ENCODE peak calls at places on chromosome 12, in eight cellular contexts. Q is transverse colon; S is progenitor cell of endocrine pancreas; O is mammary epithelial cell; C is AG09309; N is CD8-positive, alpha-beta T cell; G is WTC11; V is NB4. U is an unnamed sample.
A peak's percentile ranks its signal among the peaks of the same experiment; 100 is the strongest.

GRCh38 chr12:65695077-65695865 is 129.0 kb upstream of the HMGA2 start:
- DNase-seq in Q (peak; percentile 27), S (no peak), O (peak; percentile 98), C (peak; percentile 91), N (no peak), G (no peak), V (no peak), U (no peak)

GRCh38 chr12:13097526-13097925 is 5.9 kb downstream of the GSG1 start:
- DNase-seq in Q (no peak), S (no peak), O (no peak), C (no peak), N (no peak), G (no peak), V (peak; percentile 55), U (no peak)

GRCh38 chr12:124554429-124555029 is 12.9 kb downstream of the NCOR2 start:
- DNase-seq in Q (no peak), S (no peak), O (no peak), C (no peak), N (no peak), G (no peak), V (no peak), U (no peak)

GRCh38 chr12:48789858-48790326 is 1.0 kb upstream of the ADCY6 start:
- DNase-seq in Q (no peak), S (no peak), O (no peak), C (no peak), N (no peak), G (no peak), V (no peak), U (no peak)

GRCh38 chr12:92551853-92552397 is 150.9 kb upstream of the PLEKHG7 start:
- DNase-seq in Q (no peak), S (no peak), O (peak; percentile 97), C (no peak), N (no peak), G (no peak), V (peak; percentile 46), U (no peak)

GRCh38 chr12:49187184-49187583 is 1.7 kb downstream of the TUBA1A start:
- DNase-seq in Q (no peak), S (no peak), O (peak; percentile 27), C (peak; percentile 7), N (no peak), G (no peak), V (no peak), U (peak; percentile 49)

GRCh38 chr12:13250416-13250815 is 53.9 kb downstream of the EMP1 start:
- DNase-seq in Q (no peak), S (no peak), O (peak; percentile 83), C (no peak), N (no peak), G (no peak), V (no peak), U (no peak)

GRCh38 chr12:56935157-56935556 is 949 bp upstream of the SDR9C7 start:
- DNase-seq in Q (no peak), S (no peak), O (peak; percentile 23), C (no peak), N (no peak), G (no peak), V (no peak), U (no peak)

GRCh38 chr12:95147836-95148235 is 69.4 kb downstream of the FGD6 start:
- DNase-seq in Q (no peak), S (no peak), O (peak; percentile 76), C (no peak), N (no peak), G (no peak), V (no peak), U (no peak)

GRCh38 chr12:57430117-57430930 is 519 bp downstream of the R3HDM2 start:
- DNase-seq in Q (no peak), S (peak; percentile 49), O (peak; percentile 37), C (no peak), N (peak; percentile 49), G (peak; percentile 61), V (no peak), U (peak; percentile 85)

GRCh38 chr12:105764216-105764835 is 374.4 kb downstream of the NUAK1 start:
- DNase-seq in Q (no peak), S (no peak), O (no peak), C (peak; percentile 42), N (no peak), G (no peak), V (no peak), U (no peak)

GRCh38 chr12:132952371-132953162 is 3.5 kb downstream of the ZNF605 start:
- DNase-seq in Q (no peak), S (no peak), O (no peak), C (no peak), N (no peak), G (no peak), V (no peak), U (peak; percentile 57)

GRCh38 chr12:66668311-66668710 is 10.6 kb downstream of the GRIP1 start:
- DNase-seq in Q (no peak), S (no peak), O (no peak), C (no peak), N (no peak), G (no peak), V (no peak), U (no peak)

GRCh38 chr12:120639771-120640721 is at the start of gene CABP1:
- DNase-seq in Q (peak; percentile 57), S (peak; percentile 63), O (no peak), C (no peak), N (peak; percentile 80), G (peak; percentile 85), V (peak; percentile 64), U (no peak)

GRCh38 chr12:113949321-113950305 is 16.5 kb downstream of the RBM19 start:
- DNase-seq in Q (no peak), S (no peak), O (no peak), C (no peak), N (no peak), G (no peak), V (peak; percentile 31), U (no peak)

GRCh38 chr12:123043536-123044001 is 63.1 kb downstream of the ARL6IP4 start:
- DNase-seq in Q (peak; percentile 86), S (peak; percentile 24), O (peak; percentile 83), C (peak; percentile 92), N (peak; percentile 73), G (peak; percentile 74), V (peak; percentile 92), U (peak; percentile 91)

GRCh38 chr12:65741662-65742480 is 82.4 kb upstream of the HMGA2 start:
- DNase-seq in Q (peak; percentile 10), S (peak; percentile 61), O (no peak), C (no peak), N (peak; percentile 4), G (peak; percentile 78), V (no peak), U (peak; percentile 86)

GRCh38 chr12:28872654-28873268 is 276.3 kb upstream of the FAR2 start:
- DNase-seq in Q (peak; percentile 9), S (peak; percentile 71), O (peak; percentile 78), C (no peak), N (no peak), G (peak; percentile 76), V (peak; percentile 77), U (no peak)

GRCh38 chr12:62715086-62715786 is 219.7 kb downstream of the PPM1H start:
- DNase-seq in Q (no peak), S (no peak), O (no peak), C (no peak), N (no peak), G (no peak), V (no peak), U (no peak)

GRCh38 chr12:121300083-121300819 is 3.7 kb upstream of the CAMKK2 start:
- DNase-seq in Q (no peak), S (no peak), O (no peak), C (no peak), N (no peak), G (no peak), V (no peak), U (no peak)

GRCh38 chr12:125525879-125526278 is 460.6 kb downstream of the AACS start:
- DNase-seq in Q (no peak), S (no peak), O (no peak), C (no peak), N (no peak), G (no peak), V (no peak), U (no peak)

GRCh38 chr12:10717410-10717809 is 5.7 kb downstream of the YBX3 start:
- DNase-seq in Q (no peak), S (no peak), O (peak; percentile 86), C (no peak), N (no peak), G (no peak), V (no peak), U (no peak)

GRCh38 chr12:81596558-81596957 is 162.6 kb downstream of the PPFIA2 start:
- DNase-seq in Q (no peak), S (no peak), O (no peak), C (no peak), N (no peak), G (no peak), V (no peak), U (no peak)

DNA sequence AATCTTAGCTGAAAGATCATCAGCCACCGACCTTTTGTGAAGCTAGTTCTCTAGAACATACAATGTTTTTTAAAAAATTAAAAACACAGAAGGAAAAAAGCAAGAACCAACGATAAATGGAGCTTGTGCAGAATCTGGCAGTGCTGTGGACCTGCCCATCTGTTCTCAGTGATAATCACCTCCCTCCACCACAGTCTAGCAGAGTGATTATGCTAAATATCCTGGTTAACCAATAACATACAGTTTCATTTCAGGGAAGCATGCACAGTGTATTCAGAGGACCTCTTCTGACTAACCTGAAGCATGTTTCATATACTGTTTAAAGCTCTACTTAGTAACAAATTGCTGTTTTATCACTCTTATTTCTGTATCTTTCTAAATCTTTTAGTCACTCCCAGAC is 160.9 kb downstream of the PPFIA2 start:
- DNase-seq in Q (no peak), S (no peak), O (no peak), C (no peak), N (no peak), G (no peak), V (no peak), U (no peak)
- TF ChIP-seq CTCF in Q (no peak), S (no peak), O (no peak), C (no peak), N (no peak), G (no peak), V (no peak), U (no peak)

DNA sequence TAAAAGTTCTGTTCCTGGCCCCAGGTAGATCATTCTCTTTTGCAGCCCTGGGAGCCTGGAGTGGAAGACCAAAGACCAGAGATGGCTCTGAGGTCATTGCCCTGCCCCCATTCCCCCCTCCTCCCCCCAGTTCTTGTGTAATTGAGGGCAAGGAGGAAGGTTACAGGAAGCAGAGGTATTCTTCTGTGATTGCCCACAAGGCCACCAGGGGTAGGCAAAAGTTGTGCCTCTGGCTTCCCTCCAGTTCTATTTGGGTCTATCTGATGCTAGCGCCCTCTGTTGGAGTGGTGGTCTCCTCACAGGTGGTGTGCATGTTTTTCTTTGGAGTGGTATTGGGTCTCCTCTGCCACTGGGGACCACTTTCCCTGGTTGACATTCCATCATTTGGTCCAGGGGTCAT is 41.2 kb upstream of the CRY1 start:
- DNase-seq in Q (no peak), S (no peak), O (no peak), C (no peak), N (peak; percentile 23), G (peak; percentile 64), V (peak; percentile 66), U (no peak)
- TF ChIP-seq CTCF in Q (no peak), S (peak; percentile 46), O (peak; percentile 26), C (no peak), N (peak; percentile 45), G (peak; percentile 77), V (peak; percentile 66), U (peak; percentile 21)

GRCh38 chr12:4899361-4899760 is 10.3 kb upstream of the KCNA1 start:
- DNase-seq in Q (no peak), S (no peak), O (no peak), C (no peak), N (no peak), G (no peak), V (no peak), U (no peak)
- TF ChIP-seq CTCF in Q (no peak), S (peak; percentile 40), O (no peak), C (no peak), N (no peak), G (no peak), V (peak; percentile 9), U (peak; percentile 30)

GRCh38 chr12:109443794-109444193 is 33.3 kb downstream of the KCTD10 start:
- DNase-seq in Q (no peak), S (no peak), O (no peak), C (no peak), N (no peak), G (no peak), V (no peak), U (no peak)
- TF ChIP-seq CTCF in Q (no peak), S (no peak), O (no peak), C (no peak), N (no peak), G (no peak), V (no peak), U (no peak)

U was measured in osteocyte.